ENCODE peak calls at places on chromosomes 1 and 21, in nine cellular contexts. G, V, C, N, J, K, L, P and R are unnamed samples.

GRCh38 chr1:116353155-116353554 is 19.9 kb upstream of the ATP1A1 start:
- DNase-seq in J (no peak), V (no peak), K (no peak), N (no peak), L (no peak), G (no peak), P (no peak), C (no peak), R (no peak)

GRCh38 chr1:181073638-181074037 is 14.9 kb upstream of the IER5 start:
- DNase-seq in N (no peak), G (no peak), L (no peak), K (no peak), V (peak), J (no peak), C (no peak), P (no peak), R (no peak)

GRCh38 chr1:197771388-197771787 is 3.9 kb downstream of the DENND1B start:
- DNase-seq in K (no peak), J (no peak), V (no peak), C (no peak), P (no peak), N (peak), L (no peak), G (no peak), R (no peak)

GRCh38 chr1:230176871-230177411 is 109.9 kb downstream of the GALNT2 start:
- DNase-seq in P (peak), K (peak), V (peak), C (no peak), L (peak), N (peak), G (peak), J (no peak), R (no peak)

GRCh38 chr1:235646463-235646862 is 3.1 kb downstream of the GNG4 start:
- DNase-seq in K (no peak), P (no peak), G (no peak), V (no peak), C (no peak), J (no peak), L (no peak), N (no peak), R (no peak)

GRCh38 chr1:208434008-208434407 is 189.8 kb upstream of the PLXNA2 start:
- DNase-seq in K (no peak), P (no peak), G (no peak), N (no peak), L (no peak), C (no peak), J (no peak), V (peak), R (no peak)

GRCh38 chr1:179083031-179083345 is 1.1 kb downstream of the TOR3A start:
- DNase-seq in V (peak), L (no peak), G (no peak), C (no peak), P (peak), N (no peak), J (no peak), K (no peak), R (no peak)

GRCh38 chr1:38129971-38130370 is 83.4 kb upstream of the POU3F1 start:
- DNase-seq in L (no peak), G (no peak), C (no peak), K (no peak), J (no peak), V (no peak), P (no peak), N (no peak), R (no peak)

GRCh38 chr21:35469446-35469845 is 420.3 kb upstream of the RUNX1 start:
- DNase-seq in C (no peak), L (no peak), G (no peak), P (no peak), V (no peak), J (no peak), N (no peak), K (no peak), R (no peak)

DNA sequence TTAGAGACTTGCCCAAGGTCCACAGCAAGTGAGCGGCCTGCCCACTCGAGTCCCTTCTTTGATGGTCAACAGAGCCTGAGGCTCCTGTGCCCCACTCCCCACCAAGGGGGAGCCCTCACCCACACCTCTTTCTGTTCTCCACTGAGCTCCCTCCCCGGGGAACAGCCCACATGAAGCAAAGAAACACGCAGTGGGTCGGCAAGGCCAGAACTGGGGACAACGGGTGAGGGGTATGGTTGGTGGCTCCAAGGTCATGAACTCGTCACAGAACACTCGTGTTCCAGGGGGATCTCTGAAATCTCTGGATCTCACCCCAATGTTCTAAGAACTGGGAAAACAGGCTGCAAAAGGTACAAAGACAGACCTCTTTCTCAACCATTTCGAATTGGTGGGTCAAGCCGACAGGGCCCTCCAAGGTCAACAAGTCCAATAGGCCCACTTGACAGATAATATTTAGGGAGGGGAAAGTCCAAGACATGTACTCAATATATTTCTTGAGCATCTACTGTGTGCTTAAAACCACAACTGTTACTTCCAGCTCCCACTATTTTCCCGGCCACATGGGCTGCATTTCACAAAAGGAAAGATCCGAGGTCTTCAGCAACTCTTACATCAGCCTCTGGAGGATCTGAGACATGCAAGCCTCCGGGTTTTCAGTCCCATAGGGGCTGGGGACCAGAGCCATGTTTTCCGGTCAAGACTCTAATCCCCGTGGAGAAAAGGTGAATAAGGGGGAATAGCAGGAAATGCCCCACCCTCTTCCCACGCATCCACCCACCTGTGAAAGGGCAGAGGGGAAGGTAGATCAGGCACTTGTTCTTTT is 1.1 kb upstream of the RAP1GAP start:
- DNase-seq in K (no peak), G (no peak), J (no peak), V (no peak), N (no peak), L (no peak), P (no peak), C (no peak), R (no peak)
- H3K4me3 ChIP-seq in K (no peak), G (no peak), J (peak), V (no peak), N (no peak), L (no peak), P (no peak), C (no peak), R (peak)

DNA sequence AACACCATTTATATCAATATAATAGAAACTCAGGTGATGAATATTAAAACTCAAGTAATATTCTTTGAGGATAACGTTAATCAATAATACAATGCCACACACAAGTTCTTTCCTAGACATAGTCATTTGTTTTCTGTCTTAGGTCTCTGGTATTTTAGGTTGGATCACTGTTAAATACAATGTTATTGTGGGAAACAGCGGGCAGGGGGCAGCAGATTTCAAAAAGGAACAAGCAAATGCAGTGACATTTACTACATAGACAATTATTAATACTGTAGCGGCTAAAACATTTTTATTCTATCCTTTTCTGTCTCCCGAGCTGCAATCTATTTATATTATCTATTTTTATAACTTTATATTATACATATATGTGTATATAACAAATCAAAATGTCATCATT is 186.4 kb upstream of the ZNHIT6 start:
- DNase-seq in K (peak), C (peak), P (peak), L (peak), V (peak), N (peak), J (no peak), G (peak), R (no peak)
- TF ChIP-seq CTCF in K (peak), C (peak), P (peak), L (no peak), V (peak), N (no peak), J (no peak), G (peak), R (peak)

GRCh38 chr1:1308756-1309524 is 543 bp downstream of the PUSL1 start:
- DNase-seq in J (no peak), P (peak), V (no peak), G (no peak), K (peak), C (no peak), L (no peak), N (peak), R (peak)

GRCh38 chr1:1307908-1308755 is at the start of the genes ACAP3 and PUSL1:
- DNase-seq in J (peak), G (peak), K (peak), N (peak), L (peak), C (peak), V (peak), P (peak), R (peak)

GRCh38 chr1:1310476-1311053 is 2.2 kb downstream of the PUSL1 start:
- DNase-seq in G (no peak), J (no peak), P (no peak), C (no peak), L (no peak), V (no peak), N (no peak), K (no peak), R (no peak)

GRCh38 chr1:1311107-1312104 is 3.0 kb downstream of the PUSL1 start:
- DNase-seq in G (no peak), K (no peak), J (no peak), C (no peak), L (no peak), N (no peak), V (no peak), P (no peak), R (no peak)

DNA sequence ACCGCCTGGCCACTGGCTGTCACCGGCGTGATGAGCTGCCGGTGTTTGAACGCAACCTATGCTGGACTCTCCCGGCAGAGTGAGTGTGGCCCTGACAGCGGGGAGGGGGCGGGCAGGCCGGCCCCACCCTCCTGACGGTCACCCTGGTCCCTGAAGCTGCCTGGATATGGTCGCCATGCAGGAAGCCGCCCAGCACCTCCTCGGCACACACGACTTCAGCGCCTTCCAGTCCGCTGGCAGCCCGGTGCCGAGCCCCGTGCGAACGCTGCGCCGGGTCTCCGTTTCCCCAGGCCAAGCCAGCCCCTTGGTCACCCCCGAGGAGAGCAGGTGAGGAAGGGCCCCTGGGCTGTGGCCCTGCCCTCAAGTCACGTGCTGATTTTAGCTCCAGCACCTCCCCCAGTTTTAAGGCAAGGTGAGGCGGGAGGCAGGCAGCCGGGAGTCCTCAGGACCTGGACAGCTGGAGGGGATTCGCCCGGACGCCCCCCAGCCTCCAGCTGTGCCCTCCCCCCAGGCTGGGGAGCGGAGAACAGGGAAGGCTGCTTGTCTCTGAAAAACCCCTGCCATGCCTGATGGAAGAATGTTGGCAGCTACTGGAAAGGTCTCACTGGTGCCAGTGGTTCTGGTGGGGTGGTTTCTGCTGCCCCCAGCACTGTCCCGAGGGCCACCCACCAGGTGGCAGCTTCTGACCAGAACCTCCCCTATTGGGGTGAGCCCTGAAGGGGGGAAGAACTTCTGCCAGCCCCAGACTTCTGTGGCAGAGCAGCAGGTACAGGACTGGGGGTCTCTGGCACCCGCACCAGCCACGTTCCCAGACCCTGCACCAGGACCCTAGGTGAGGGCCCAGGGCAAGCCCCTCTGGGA is 1.4 kb downstream of the PUSL1 start:
- DNase-seq in G (no peak), N (no peak), V (no peak), P (peak), C (no peak), L (no peak), J (no peak), K (no peak), R (no peak)
- H3K4me3 ChIP-seq in G (peak), N (peak), V (peak), P (peak), C (peak), L (peak), J (peak), K (peak), R (peak)

GRCh38 chr1:14567056-14567455 is 31.4 kb upstream of the KAZN start:
- DNase-seq in J (no peak), N (no peak), G (no peak), P (peak), L (no peak), C (no peak), V (no peak), K (no peak), R (no peak)
- TF ChIP-seq CTCF in J (no peak), N (no peak), G (no peak), P (no peak), L (no peak), C (no peak), V (no peak), K (no peak), R (peak)